ENCODE peak calls at places on chromosomes 1 and 21, in five cellular contexts. O, X, H, L and W are unnamed samples.

GRCh38 chr1:199073166-199073565 is 434.3 kb downstream of the PTPRC start:
- DNase-seq in O (no peak), L (no peak), H (no peak), X (no peak), W (no peak)

GRCh38 chr21:33898546-33898945 is 17.1 kb downstream of the ATP5PO start:
- DNase-seq in X (no peak), O (no peak), L (no peak), H (no peak), W (no peak)

GRCh38 chr1:43992232-43992995 is 1.0 kb downstream of the CCDC24 start:
- DNase-seq in H (no peak), L (no peak), O (no peak), X (no peak), W (no peak)

GRCh38 chr1:9717193-9718005 is 65.9 kb downstream of the PIK3CD start:
- DNase-seq in X (peak), O (peak), H (peak), L (peak), W (peak)

GRCh38 chr1:224264321-224264720 is 65.7 kb downstream of the NVL start:
- DNase-seq in L (no peak), H (no peak), O (no peak), X (no peak), W (no peak)

GRCh38 chr1:83083589-83084224 is 915.2 kb downstream of the TTLL7 start:
- DNase-seq in L (no peak), O (no peak), H (no peak), X (no peak), W (no peak)

GRCh38 chr1:40825430-40825778 is 36.8 kb downstream of the CITED4 start:
- DNase-seq in H (no peak), X (no peak), L (no peak), O (no peak), W (no peak)

GRCh38 chr1:107138767-107139445 is 1.9 kb upstream of the NTNG1 start:
- DNase-seq in H (no peak), L (no peak), O (no peak), X (no peak), W (no peak)

GRCh38 chr1:10795305-10796021 is 983 bp downstream of the CASZ1 start:
- DNase-seq in L (no peak), X (peak), H (no peak), O (peak), W (peak)

GRCh38 chr1:68140536-68140935 is 90.1 kb upstream of the DIRAS3 start:
- DNase-seq in H (no peak), O (no peak), X (no peak), L (no peak), W (no peak)

GRCh38 chr1:178688244-178688643 is 36.8 kb upstream of the RALGPS2 start:
- DNase-seq in L (no peak), X (no peak), H (peak), O (no peak), W (no peak)

GRCh38 chr21:35035581-35035980 is 13.5 kb downstream of the RUNX1 start:
- DNase-seq in O (no peak), L (no peak), X (no peak), H (no peak), W (no peak)

GRCh38 chr1:207058878-207059867 is 6.1 kb downstream of the PFKFB2 start:
- DNase-seq in X (no peak), H (no peak), L (no peak), O (no peak), W (no peak)

GRCh38 chr1:25773441-25774125 is 26.4 kb upstream of the SELENON start:
- DNase-seq in X (peak), L (no peak), O (peak), H (no peak), W (no peak)

GRCh38 chr1:158043232-158043631 is 49.8 kb downstream of the KIRREL1 start:
- DNase-seq in L (no peak), O (no peak), X (no peak), H (peak), W (no peak)